ENCODE peak calls at places on chromosomes 4 and X, in ten cellular contexts. S is body of pancreas; R is cardiac septum; Q is LNCaP clone FGC; A is NK-92 treated with Interleukin-12 subunit alpha and Interleukin-12 subunit beta, amount 100 ng/mL, for 24 hours; G is HepG2; L is activated CD4-positive, CD25-positive, alpha-beta regulatory T cell; V is GM13977; H is K562; X is hepatocyte. W is an unnamed sample.
A peak's percentile ranks its signal among the peaks of the same experiment; 100 is the strongest.

GRCh38 chrX:53686151-53686885 is at the start of gene HUWE1:
- DNase-seq in S (peak; percentile 78), R (peak; percentile 90), Q (no peak), A (peak; percentile 73), G (peak; percentile 52), L (peak; percentile 72), V (peak; percentile 70), H (peak; percentile 74), X (peak; percentile 82), W (peak; percentile 67)

GRCh38 chr4:1988327-1988724 is 20.4 kb downstream of the NELFA start:
- DNase-seq in S (no peak), R (no peak), Q (no peak), A (no peak), G (no peak), L (no peak), V (no peak), H (no peak), X (no peak), W (no peak)

GRCh38 chr4:101953949-101954348 is 163.4 kb downstream of the BANK1 start:
- DNase-seq in S (no peak), R (no peak), Q (peak; percentile 50), A (no peak), G (peak; percentile 16), L (no peak), V (no peak), H (no peak), X (peak; percentile 14), W (no peak)

GRCh38 chr4:36420111-36420679 is 138.8 kb downstream of the DTHD1 start:
- DNase-seq in S (no peak), R (no peak), Q (no peak), A (no peak), G (no peak), L (no peak), V (no peak), H (no peak), X (no peak), W (no peak)

GRCh38 chr4:3783691-3784306 is 17.6 kb downstream of the ADRA2C start:
- DNase-seq in S (no peak), R (no peak), Q (no peak), A (no peak), G (no peak), L (no peak), V (no peak), H (peak; percentile 67), X (peak; percentile 74), W (no peak)

GRCh38 chr4:64777286-64777685 is 368.0 kb upstream of the TECRL start:
- DNase-seq in S (no peak), R (no peak), Q (no peak), A (no peak), G (no peak), L (no peak), V (no peak), H (no peak), X (no peak), W (no peak)

GRCh38 chr4:140222175-140222574 is 68.2 kb upstream of the MAML3 start:
- DNase-seq in S (no peak), R (no peak), Q (no peak), A (no peak), G (no peak), L (no peak), V (no peak), H (no peak), X (no peak), W (no peak)

GRCh38 chr4:137768196-137768595 is 235.9 kb upstream of the PCDH18 start:
- DNase-seq in S (no peak), R (no peak), Q (no peak), A (no peak), G (no peak), L (no peak), V (no peak), H (no peak), X (no peak), W (no peak)

GRCh38 chr4:101334963-101335572 is 12.3 kb downstream of the PPP3CA start:
- DNase-seq in S (no peak), R (no peak), Q (no peak), A (no peak), G (no peak), L (no peak), V (no peak), H (no peak), X (no peak), W (no peak)

GRCh38 chrX:17471121-17471520 is 96.1 kb downstream of the NHS start:
- DNase-seq in S (no peak), R (no peak), Q (no peak), A (no peak), G (no peak), L (no peak), V (no peak), H (no peak), X (no peak), W (no peak)

GRCh38 chrX:68193234-68193633 is 240.1 kb downstream of the OPHN1 start:
- DNase-seq in S (no peak), R (no peak), Q (no peak), A (no peak), G (no peak), L (no peak), V (no peak), H (no peak), X (no peak), W (no peak)

GRCh38 chr4:164606478-164606877 is 147.5 kb upstream of the SMIM31 start:
- DNase-seq in S (no peak), R (no peak), Q (no peak), A (no peak), G (no peak), L (no peak), V (peak; percentile 11), H (no peak), X (no peak), W (no peak)

GRCh38 chr4:6893449-6894085 is 16.1 kb upstream of the TBC1D14 start:
- DNase-seq in S (no peak), R (no peak), Q (no peak), A (no peak), G (peak; percentile 99), L (no peak), V (no peak), H (no peak), X (peak; percentile 82), W (no peak)

GRCh38 chrX:87941841-87942240 is 424.2 kb downstream of the KLHL4 start:
- DNase-seq in S (no peak), R (no peak), Q (no peak), A (no peak), G (no peak), L (no peak), V (no peak), H (no peak), X (no peak), W (no peak)

GRCh38 chr4:90112715-90113114 is 14.5 kb upstream of the CCSER1 start:
- DNase-seq in S (no peak), R (no peak), Q (no peak), A (no peak), G (no peak), L (no peak), V (no peak), H (no peak), X (no peak), W (no peak)

GRCh38 chrX:72621163-72621562 is 48.5 kb upstream of the HDAC8 start:
- DNase-seq in S (peak; percentile 11), R (no peak), Q (peak; percentile 46), A (no peak), G (no peak), L (no peak), V (no peak), H (no peak), X (no peak), W (no peak)

GRCh38 chrX:47278684-47279083 is 45.9 kb downstream of the USP11 start:
- DNase-seq in S (no peak), R (no peak), Q (no peak), A (no peak), G (peak; percentile 34), L (no peak), V (no peak), H (no peak), X (no peak), W (no peak)

GRCh38 chr4:8709729-8710360 is 117.3 kb downstream of the CPZ start:
- DNase-seq in S (peak; percentile 3), R (peak; percentile 12), Q (no peak), A (no peak), G (no peak), L (no peak), V (no peak), H (no peak), X (no peak), W (no peak)

GRCh38 chrX:10310502-10310901 is 153.7 kb downstream of the CLCN4 start:
- DNase-seq in S (no peak), R (no peak), Q (no peak), A (no peak), G (no peak), L (no peak), V (no peak), H (no peak), X (no peak), W (no peak)

GRCh38 chr4:150302553-150302952 is 224.3 kb downstream of the DCLK2 start:
- DNase-seq in S (no peak), R (no peak), Q (no peak), A (no peak), G (peak; percentile 74), L (no peak), V (no peak), H (peak; percentile 63), X (peak; percentile 64), W (no peak)

GRCh38 chr4:149999485-150000074 is 78.7 kb upstream of the DCLK2 start:
- DNase-seq in S (peak; percentile 21), R (no peak), Q (peak; percentile 63), A (no peak), G (peak; percentile 32), L (no peak), V (peak; percentile 12), H (no peak), X (peak; percentile 68), W (peak; percentile 65)

GRCh38 chr4:4443821-4444220 is 56.9 kb downstream of the NSG1 start:
- DNase-seq in S (no peak), R (no peak), Q (no peak), A (no peak), G (no peak), L (no peak), V (no peak), H (peak; percentile 52), X (peak; percentile 34), W (no peak)

GRCh38 chr4:24244663-24245519 is 339.5 kb downstream of the DHX15 start:
- DNase-seq in S (no peak), R (peak; percentile 80), Q (no peak), A (no peak), G (no peak), L (no peak), V (no peak), H (no peak), X (no peak), W (no peak)

GRCh38 chrX:152600853-152601635 is 36.7 kb upstream of the GABRQ start:
- DNase-seq in S (no peak), R (no peak), Q (no peak), A (no peak), G (no peak), L (no peak), V (no peak), H (peak; percentile 6), X (no peak), W (peak; percentile 45)

GRCh38 chrX:133375558-133376340 is 39.5 kb downstream of the GPC4 start:
- DNase-seq in S (peak; percentile 29), R (no peak), Q (no peak), A (no peak), G (no peak), L (no peak), V (no peak), H (no peak), X (peak; percentile 16), W (no peak)

GRCh38 chr4:185479507-185479971 is 8.0 kb upstream of the CCDC110 start:
- DNase-seq in S (no peak), R (no peak), Q (no peak), A (no peak), G (no peak), L (no peak), V (peak; percentile 71), H (no peak), X (no peak), W (no peak)

GRCh38 chrX:129013574-129013973 is 509.7 kb downstream of the SMARCA1 start:
- DNase-seq in S (no peak), R (no peak), Q (no peak), A (no peak), G (no peak), L (no peak), V (no peak), H (no peak), X (no peak), W (no peak)

GRCh38 chrX:56783450-56783831 is 54.4 kb downstream of the NBDY start:
- DNase-seq in S (no peak), R (peak; percentile 90), Q (no peak), A (no peak), G (no peak), L (no peak), V (peak; percentile 36), H (no peak), X (no peak), W (peak; percentile 57)